ENCODE peak calls at places on chromosomes 6 and 20, in ten cellular contexts. K is upper lobe of left lung, F is psoas muscle, Q is lower lobe of right lung, T is heart left ventricle, B is A673, Y is tibial artery, D is fibroblast of lung, O is uterus, N is brain microvascular endothelial cell. W is an unnamed sample.
A peak's percentile ranks its signal among the peaks of the same experiment; 100 is the strongest.

GRCh38 chr6:131116755-131117360 is 18.4 kb upstream of the AKAP7 start:
- DNase-seq in N (peak; percentile 42), D (peak; percentile 87), Y (no peak), B (peak; percentile 78), Q (no peak), O (no peak), T (no peak), K (no peak), F (no peak), W (no peak)

GRCh38 chr6:81818778-81819491 is 66.5 kb upstream of the TENT5A start:
- DNase-seq in F (no peak), Q (no peak), K (no peak), O (no peak), Y (no peak), B (no peak), T (no peak), D (peak; percentile 15), N (no peak), W (no peak)

GRCh38 chr20:49568491-49569151 is 684 bp upstream of the PTGIS start:
- DNase-seq in K (no peak), Q (no peak), D (no peak), F (peak; percentile 41), O (peak; percentile 84), T (no peak), Y (peak; percentile 23), N (no peak), B (no peak), W (no peak)

GRCh38 chr6:169726049-169726400 is 1.7 kb upstream of the PHF10 start:
- DNase-seq in B (no peak), F (no peak), D (no peak), N (no peak), Y (no peak), O (no peak), K (no peak), Q (no peak), T (no peak), W (no peak)

GRCh38 chr6:16450285-16450684 is 211.9 kb downstream of the GMPR start:
- DNase-seq in N (peak; percentile 92), T (no peak), K (no peak), B (no peak), F (no peak), Y (no peak), O (no peak), D (peak; percentile 68), Q (no peak), W (no peak)

GRCh38 chr6:11364971-11365397 is 132.5 kb upstream of the NEDD9 start:
- DNase-seq in N (peak; percentile 28), K (no peak), Q (peak; percentile 57), D (peak; percentile 48), Y (no peak), O (peak; percentile 78), B (no peak), F (no peak), T (no peak), W (no peak)

GRCh38 chr6:15608406-15608805 is 54.4 kb downstream of the DTNBP1 start:
- DNase-seq in B (peak; percentile 60), T (peak; percentile 48), Q (no peak), N (peak; percentile 67), K (no peak), F (no peak), O (peak; percentile 30), Y (no peak), D (peak; percentile 43), W (no peak)

GRCh38 chr20:11982958-11983470 is 65.3 kb downstream of the BTBD3 start:
- DNase-seq in B (no peak), D (no peak), T (no peak), O (no peak), N (no peak), F (no peak), K (no peak), Q (no peak), Y (no peak), W (no peak)

DNA sequence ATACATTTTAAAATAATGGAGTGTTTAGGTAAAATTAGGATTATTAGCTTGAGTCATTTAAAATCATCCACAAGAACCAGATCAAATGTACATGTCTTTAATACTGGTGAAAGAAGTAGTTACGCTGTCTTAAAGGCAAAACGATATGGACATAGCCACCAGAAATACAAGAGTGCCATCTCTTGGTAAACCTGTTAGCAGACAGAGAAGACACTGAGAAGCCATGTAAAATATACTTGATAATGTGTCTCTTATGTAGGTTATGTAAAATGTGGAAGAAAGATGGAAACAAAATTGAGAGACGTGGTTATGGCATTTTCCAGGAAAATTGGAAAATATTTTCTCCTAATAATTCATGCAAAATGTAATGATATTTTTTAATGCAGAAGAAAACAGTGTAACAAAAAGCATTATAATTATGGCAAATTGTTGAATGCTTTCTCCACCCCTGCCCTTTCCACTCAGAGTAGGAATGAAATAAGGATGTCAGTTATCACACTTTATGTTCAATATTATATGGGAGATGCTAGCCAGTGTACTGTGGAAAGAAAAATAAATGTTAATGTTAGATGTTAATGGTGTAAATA is 12.2 kb upstream of the SLC17A2 start:
- DNase-seq in F (no peak), N (peak; percentile 24), B (peak; percentile 56), O (no peak), D (peak; percentile 82), Q (no peak), K (no peak), T (no peak), Y (no peak), W (no peak)
- TF ChIP-seq CTCF in F (peak; percentile 41), N (peak; percentile 38), B (peak; percentile 73), O (peak; percentile 47), D (peak; percentile 67), Q (peak; percentile 46), K (no peak), T (peak; percentile 57), Y (peak; percentile 31), W (no peak)

GRCh38 chr20:21102691-21103311 is 3.4 kb downstream of the LINC00237 start:
- DNase-seq in K (peak; percentile 87), N (no peak), O (no peak), Q (peak; percentile 66), T (peak; percentile 53), B (peak; percentile 70), D (no peak), Y (peak; percentile 51), F (peak; percentile 33), W (peak; percentile 85)

GRCh38 chr20:21100590-21101452 is 5.3 kb downstream of the LINC00237 start:
- DNase-seq in Q (peak; percentile 55), B (peak; percentile 37), N (no peak), T (no peak), D (peak; percentile 66), F (no peak), K (peak; percentile 82), Y (no peak), O (no peak), W (no peak)

GRCh38 chr20:21101453-21102251 is 4.5 kb downstream of the LINC00237 start:
- DNase-seq in F (no peak), B (peak; percentile 33), Q (no peak), K (peak; percentile 87), D (no peak), N (no peak), O (no peak), Y (no peak), T (peak; percentile 26), W (no peak)

GRCh38 chr20:21102252-21102609 is 3.9 kb downstream of the LINC00237 start:
- DNase-seq in F (no peak), T (no peak), K (no peak), Q (peak; percentile 51), O (no peak), D (no peak), Y (peak; percentile 42), B (peak; percentile 52), N (no peak), W (no peak)

DNA sequence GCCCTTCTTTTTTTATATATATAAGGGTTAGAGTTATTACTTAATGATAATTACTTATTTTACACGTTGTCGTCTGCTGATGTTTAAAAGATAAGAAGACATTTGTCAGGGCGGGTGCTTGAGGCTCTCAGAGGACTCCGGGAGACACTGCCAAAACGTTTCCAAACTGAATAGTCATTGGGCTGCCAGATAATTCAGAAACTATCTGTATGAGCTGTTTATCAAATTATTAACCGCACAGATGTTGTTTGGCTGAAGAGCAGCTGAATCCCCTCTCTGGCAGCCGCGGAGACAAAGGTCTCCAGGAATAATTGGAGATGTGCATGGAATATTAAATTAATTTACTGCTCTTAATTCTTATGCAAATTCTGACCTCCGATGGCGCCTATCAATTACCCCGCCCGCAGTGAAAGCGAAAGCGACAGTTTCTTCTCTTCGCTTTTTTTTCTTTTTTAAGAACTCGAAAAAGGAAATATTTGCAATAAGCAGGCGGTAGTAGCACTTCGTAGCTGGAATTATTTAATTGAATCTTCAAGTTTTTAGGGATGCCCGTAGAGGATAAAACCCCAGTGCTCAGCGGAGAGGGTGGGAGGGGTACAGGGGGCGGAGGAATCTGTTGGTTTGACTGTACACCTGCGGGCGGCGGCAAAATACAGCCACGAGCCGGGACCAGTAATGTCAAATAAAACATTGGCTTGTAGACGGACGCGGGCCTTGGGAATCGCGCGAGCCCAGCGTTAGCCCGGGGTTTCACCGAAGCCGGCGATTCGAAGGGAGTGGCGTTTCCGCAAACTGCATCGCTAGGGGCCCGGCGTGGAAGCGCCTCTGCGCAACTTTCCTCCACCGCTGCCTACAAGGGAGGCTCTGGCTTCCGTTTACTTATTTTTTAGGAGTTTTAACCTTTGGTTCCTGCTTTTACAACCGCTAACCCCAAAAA is 6.2 kb downstream of the LINC00237 start:
- DNase-seq in F (peak; percentile 30), K (peak; percentile 88), T (peak; percentile 33), Y (peak; percentile 29), B (peak; percentile 60), O (no peak), D (no peak), Q (peak; percentile 80), N (no peak), W (no peak)
- H3K27me3 ChIP-seq in F (peaks cover 37% of the 10 kb centered on the region), K (peaks cover 19% of the 10 kb centered on the region), T (peaks cover 98% of the 10 kb centered on the region), Y (peaks cover 85% of the 10 kb centered on the region), B (peaks cover 83% of the 10 kb centered on the region), O (peaks cover 76% of the 10 kb centered on the region), D (peaks cover 65% of the 10 kb centered on the region), Q (peaks cover 82% of the 10 kb centered on the region), N (peaks cover 73% of the 10 kb centered on the region), W (peaks cover 18% of the 10 kb centered on the region)

DNA sequence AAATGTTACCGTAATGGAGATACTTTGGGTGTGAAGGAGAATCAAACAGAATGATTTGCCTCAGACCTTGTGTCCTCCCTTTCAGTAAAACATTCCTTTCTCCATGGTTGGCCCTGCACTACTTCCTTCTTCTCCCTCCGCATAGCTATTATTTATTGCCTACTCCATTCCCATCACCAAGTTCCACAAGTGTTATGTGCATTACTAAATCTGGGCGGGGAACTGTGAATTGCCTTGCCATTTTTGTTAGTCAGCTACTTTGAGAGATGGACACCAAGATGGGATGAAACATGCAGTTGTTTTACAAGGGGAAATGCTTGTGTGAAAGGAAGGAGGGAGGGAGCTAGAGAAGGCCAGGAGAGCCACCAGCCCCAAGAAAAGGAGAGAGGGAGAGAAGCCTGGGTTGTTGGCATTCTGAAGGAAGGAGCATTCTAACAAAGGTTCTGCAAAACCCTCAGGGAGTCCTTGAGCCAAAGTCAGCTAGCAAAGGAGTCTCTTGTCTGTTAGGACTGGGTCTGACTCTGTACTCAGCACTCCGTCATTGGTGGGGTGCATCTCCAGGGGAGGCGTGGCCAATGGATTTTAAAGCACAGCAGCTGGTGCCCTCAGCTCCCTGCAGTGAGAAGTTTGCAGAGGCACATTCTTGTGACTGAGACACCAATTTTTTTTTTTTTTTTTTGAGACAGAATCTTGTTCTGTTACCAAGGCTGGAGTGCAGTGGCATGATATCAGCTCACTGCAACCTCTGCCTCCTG is 83.6 kb upstream of the CHD6 start:
- DNase-seq in Q (no peak), D (no peak), O (no peak), F (no peak), N (no peak), K (no peak), Y (no peak), B (peak; percentile 89), T (no peak), W (no peak)
- H3K27ac ChIP-seq in Q (no peak overlapping the region), D (no peak overlapping the region), O (no peak overlapping the region), F (no peak overlapping the region), N (no peak overlapping the region), K (no peak overlapping the region), Y (no peak overlapping the region), B (peak overlapping the region; percentile 48), T (no peak overlapping the region), W (no peak overlapping the region)

DNA sequence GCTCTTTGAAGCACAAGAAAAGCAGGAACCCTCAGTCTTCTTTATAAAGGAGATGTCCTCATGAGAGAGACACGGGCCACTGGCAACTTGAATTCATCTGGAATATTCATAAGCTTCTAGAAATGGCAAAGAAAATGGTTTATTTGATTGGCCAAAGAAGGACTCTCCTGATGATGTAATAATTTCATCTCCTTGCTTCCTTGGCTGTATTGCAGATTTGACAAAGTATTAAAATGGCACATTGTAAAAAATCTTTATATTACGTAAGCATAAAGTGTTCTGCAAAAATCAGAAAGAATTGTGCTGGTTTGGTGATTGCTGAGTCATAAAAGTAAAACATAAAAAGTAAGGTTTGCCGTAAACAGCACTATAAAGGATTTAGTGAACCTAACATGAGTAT is 255.9 kb upstream of the RREB1 start:
- DNase-seq in F (no peak), Q (no peak), K (no peak), T (no peak), O (no peak), N (no peak), Y (no peak), D (no peak), B (no peak), W (no peak)
- TF ChIP-seq CTCF in F (no peak), Q (no peak), K (no peak), T (no peak), O (no peak), N (no peak), Y (no peak), D (no peak), B (no peak), W (no peak)

W was measured in pancreas.